ENCODE peak calls at places on chromosomes 6 and 20, in nine cellular contexts. G is GM06990, X is Panc1, T is HFF-Myc, L is AG09319, Q is GM23338, N is kidney epithelial cell, K is GM10248, I is cardiac fibroblast. R is an unnamed sample.
A peak's percentile ranks its signal among the peaks of the same experiment; 100 is the strongest.

GRCh38 chr20:50226093-50226974 is 35.7 kb downstream of the CEBPB start:
- DNase-seq in Q (no peak), N (peak; percentile 62), K (no peak), T (no peak), L (peak; percentile 39), I (peak; percentile 67), G (no peak), X (no peak), R (peak; percentile 69)

GRCh38 chr20:46651091-46651962 is at the start of gene SLC13A3:
- DNase-seq in K (no peak), I (no peak), G (no peak), X (no peak), N (no peak), L (no peak), T (no peak), Q (peak; percentile 82), R (peak; percentile 56)

GRCh38 chr20:49595811-49596545 is 28.0 kb upstream of the PTGIS start:
- DNase-seq in K (no peak), G (peak; percentile 32), T (no peak), L (no peak), X (no peak), N (peak; percentile 78), Q (no peak), I (peak; percentile 34), R (no peak)

GRCh38 chr6:127436578-127437110 is 22.5 kb downstream of the KIAA0408 start:
- DNase-seq in I (peak; percentile 8), Q (no peak), G (no peak), L (no peak), N (no peak), X (no peak), T (no peak), K (no peak), R (no peak)

GRCh38 chr6:26199057-26199772 is 112.0 kb downstream of the HFE start:
- DNase-seq in X (peak; percentile 97), K (peak; percentile 83), T (peak; percentile 97), I (peak; percentile 97), Q (peak; percentile 89), N (no peak), L (peak; percentile 93), G (peak; percentile 94), R (peak; percentile 92)

GRCh38 chr6:40634429-40634828 is 47.3 kb upstream of the LRFN2 start:
- DNase-seq in X (no peak), K (no peak), T (no peak), Q (no peak), N (no peak), G (no peak), I (no peak), L (no peak), R (no peak)

GRCh38 chr6:34317172-34317477 is 68.3 kb upstream of the SMIM29 start:
- DNase-seq in G (no peak), X (no peak), L (no peak), N (no peak), I (no peak), T (no peak), Q (no peak), K (no peak), R (no peak)

GRCh38 chr20:40173877-40174276 is 515.2 kb downstream of the MAFB start:
- DNase-seq in T (no peak), L (no peak), N (no peak), G (no peak), I (no peak), X (no peak), Q (no peak), K (no peak), R (no peak)

GRCh38 chr20:46128310-46129151 is 10.4 kb downstream of the CD40 start:
- DNase-seq in I (peak; percentile 23), T (no peak), N (no peak), X (no peak), G (no peak), Q (peak; percentile 70), L (no peak), K (no peak), R (no peak)

GRCh38 chr6:136067731-136068341 is 182.3 kb downstream of the MTFR2 start:
- DNase-seq in G (no peak), T (no peak), Q (peak; percentile 79), X (no peak), N (peak; percentile 87), K (no peak), I (peak; percentile 84), L (no peak), R (peak; percentile 99)

GRCh38 chr6:53866231-53866630 is 71.4 kb downstream of the LRRC1 start:
- DNase-seq in K (no peak), I (peak; percentile 6), T (no peak), G (no peak), Q (no peak), X (no peak), L (no peak), N (no peak), R (no peak)

GRCh38 chr6:11869656-11870340 is 91.2 kb upstream of the ADTRP start:
- DNase-seq in T (peak; percentile 29), K (no peak), L (peak; percentile 88), Q (peak; percentile 10), G (no peak), I (peak; percentile 91), X (no peak), N (no peak), R (no peak)

GRCh38 chr20:9699181-9699580 is 139.7 kb downstream of the PAK5 start:
- DNase-seq in N (no peak), X (no peak), K (no peak), I (no peak), G (no peak), Q (no peak), L (no peak), T (no peak), R (no peak)

GRCh38 chr20:1001981-1002681 is at the start of gene RSPO4:
- DNase-seq in T (no peak), X (no peak), K (no peak), N (no peak), L (no peak), G (no peak), Q (peak; percentile 57), I (no peak), R (no peak)

GRCh38 chr6:136609878-136610706 is 59.9 kb upstream of the MAP7 start:
- DNase-seq in T (peak; percentile 99), G (no peak), Q (peak; percentile 27), I (peak; percentile 98), N (peak; percentile 97), K (no peak), L (peak; percentile 98), X (peak; percentile 96), R (peak; percentile 98)

GRCh38 chr20:2230671-2231488 is 64.9 kb upstream of the TGM3 start:
- DNase-seq in L (no peak), G (no peak), K (no peak), T (no peak), N (no peak), I (peak; percentile 5), Q (no peak), X (no peak), R (no peak)

GRCh38 chr6:114361036-114361435 is 18.2 kb upstream of the HS3ST5 start:
- DNase-seq in L (no peak), G (no peak), K (no peak), Q (no peak), X (no peak), I (no peak), N (no peak), T (no peak), R (no peak)

GRCh38 chr20:16662462-16662861 is 67.4 kb upstream of the SNRPB2 start:
- DNase-seq in T (no peak), Q (no peak), I (no peak), L (no peak), X (no peak), G (no peak), K (no peak), N (no peak), R (no peak)

GRCh38 chr6:43758617-43759050 is 11.4 kb upstream of the VEGFA start:
- DNase-seq in T (no peak), Q (peak; percentile 91), I (no peak), N (no peak), K (peak; percentile 68), X (no peak), G (no peak), L (no peak), R (no peak)
- TF ChIP-seq CTCF in T (peak; percentile 81), Q (peak; percentile 81), I (peak; percentile 70), N (peak; percentile 81), K (peak; percentile 77), X (peak; percentile 85), G (peak; percentile 86), L (peak; percentile 71), R (peak; percentile 83)

GRCh38 chr6:150352321-150353296 is 16.2 kb upstream of the IYD start:
- DNase-seq in Q (no peak), X (no peak), T (peak; percentile 26), N (no peak), G (no peak), K (no peak), L (no peak), I (peak; percentile 58), R (no peak)
- TF ChIP-seq CTCF in Q (no peak), X (no peak), T (peak; percentile 8), N (no peak), G (no peak), K (no peak), L (no peak), I (no peak), R (no peak)

DNA sequence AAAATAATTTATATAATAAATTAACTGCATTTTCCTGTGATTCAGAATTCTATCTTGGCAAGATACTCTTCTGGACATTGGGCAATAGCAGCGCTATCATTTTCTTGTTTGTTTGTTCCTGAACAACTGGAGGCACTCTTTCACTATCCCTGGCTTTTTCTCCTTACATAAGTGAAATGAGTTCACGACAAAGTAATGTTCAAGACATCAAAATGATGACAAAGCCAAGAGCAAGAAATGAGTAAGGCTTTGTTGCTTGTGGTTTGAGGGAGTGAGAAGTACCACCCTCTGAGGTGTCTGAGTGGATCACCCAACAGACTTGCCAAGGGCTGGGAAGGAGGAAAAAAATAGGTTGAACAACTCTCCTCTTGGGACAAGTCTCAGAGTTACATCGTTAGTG is 466.6 kb upstream of the JAG1 start:
- DNase-seq in X (no peak), K (no peak), I (peak; percentile 91), L (no peak), T (no peak), N (peak; percentile 87), G (no peak), Q (no peak), R (no peak)
- TF ChIP-seq CTCF in X (no peak), K (no peak), I (no peak), L (peak; percentile 4), T (no peak), N (peak; percentile 5), G (no peak), Q (no peak), R (no peak)

GRCh38 chr6:1892716-1893115 is 283.0 kb downstream of the FOXC1 start:
- DNase-seq in Q (no peak), K (no peak), L (no peak), G (no peak), T (no peak), N (no peak), X (no peak), I (no peak), R (no peak)

GRCh38 chr6:1895721-1896120 is 286.0 kb downstream of the FOXC1 start:
- DNase-seq in X (no peak), N (no peak), L (no peak), G (no peak), Q (no peak), T (no peak), I (peak; percentile 9), K (no peak), R (no peak)

GRCh38 chr6:1894954-1895353 is 285.2 kb downstream of the FOXC1 start:
- DNase-seq in N (no peak), I (no peak), L (no peak), G (no peak), K (no peak), X (no peak), T (no peak), Q (no peak), R (no peak)

GRCh38 chr6:1890987-1891386 is 281.3 kb downstream of the FOXC1 start:
- DNase-seq in N (no peak), T (no peak), G (no peak), I (no peak), Q (no peak), X (no peak), L (no peak), K (no peak), R (no peak)

GRCh38 chr6:1893470-1894130 is 283.9 kb downstream of the FOXC1 start:
- DNase-seq in N (no peak), L (no peak), I (no peak), T (no peak), X (no peak), K (no peak), G (no peak), Q (peak; percentile 69), R (no peak)
- TF ChIP-seq CTCF in N (peak; percentile 15), L (no peak), I (no peak), T (peak; percentile 62), X (peak; percentile 38), K (no peak), G (peak; percentile 15), Q (peak; percentile 70), R (peak; percentile 47)